ENCODE peak calls at places on chromosomes 7 and 10, in five cellular contexts. One of them, this sample, is unnamed.

GRCh38 chr10:79066460-79067240 is 2.1 kb upstream of the ZMIZ1 start:
- DNase-seq in NCI-H345: peak; percentile 34
- DNase-seq in NCI-H2081 treated with DMSO at 0.1 percent for 48 hours: no peak
- DNase-seq in activated CD8-positive, alpha-beta memory T cell treated with anti-CD3 and anti-CD28 coated beads for 1 hour: no peak
- DNase-seq in IMR-90: peak; percentile 35
- DNase-seq in this sample: peak; percentile 51

GRCh38 chr10:78451592-78451991 is 417.9 kb downstream of the RPS24 start:
- DNase-seq in NCI-H345: peak; percentile 18
- DNase-seq in NCI-H2081 treated with DMSO at 0.1 percent for 48 hours: no peak
- DNase-seq in activated CD8-positive, alpha-beta memory T cell treated with anti-CD3 and anti-CD28 coated beads for 1 hour: no peak
- DNase-seq in IMR-90: peak; percentile 16
- DNase-seq in this sample: peak; percentile 27

GRCh38 chr10:127343831-127344230 is 147.4 kb upstream of the INSYN2A start:
- DNase-seq in NCI-H345: no peak
- DNase-seq in NCI-H2081 treated with DMSO at 0.1 percent for 48 hours: no peak
- DNase-seq in activated CD8-positive, alpha-beta memory T cell treated with anti-CD3 and anti-CD28 coated beads for 1 hour: no peak
- DNase-seq in IMR-90: no peak
- DNase-seq in this sample: no peak

GRCh38 chr7:134669845-134670373 is 23.3 kb downstream of the BPGM start:
- DNase-seq in NCI-H345: peak; percentile 77
- DNase-seq in NCI-H2081 treated with DMSO at 0.1 percent for 48 hours: peak; percentile 39
- DNase-seq in activated CD8-positive, alpha-beta memory T cell treated with anti-CD3 and anti-CD28 coated beads for 1 hour: peak; percentile 74
- DNase-seq in IMR-90: peak; percentile 96
- DNase-seq in this sample: peak; percentile 68

GRCh38 chr7:108158766-108159165 is 28.6 kb upstream of the LAMB4 start:
- DNase-seq in NCI-H345: no peak
- DNase-seq in NCI-H2081 treated with DMSO at 0.1 percent for 48 hours: no peak
- DNase-seq in activated CD8-positive, alpha-beta memory T cell treated with anti-CD3 and anti-CD28 coated beads for 1 hour: no peak
- DNase-seq in IMR-90: no peak
- DNase-seq in this sample: no peak

GRCh38 chr10:90787906-90788491 is 69.8 kb downstream of the HTR7 start:
- DNase-seq in NCI-H345: peak; percentile 23
- DNase-seq in NCI-H2081 treated with DMSO at 0.1 percent for 48 hours: peak; percentile 1
- DNase-seq in activated CD8-positive, alpha-beta memory T cell treated with anti-CD3 and anti-CD28 coated beads for 1 hour: no peak
- DNase-seq in IMR-90: peak; percentile 30
- DNase-seq in this sample: peak; percentile 57

GRCh38 chr10:13715091-13715490 is 128.3 kb downstream of the PRPF18 start:
- DNase-seq in NCI-H345: no peak
- DNase-seq in NCI-H2081 treated with DMSO at 0.1 percent for 48 hours: no peak
- DNase-seq in activated CD8-positive, alpha-beta memory T cell treated with anti-CD3 and anti-CD28 coated beads for 1 hour: no peak
- DNase-seq in IMR-90: no peak
- DNase-seq in this sample: no peak

GRCh38 chr10:90592903-90593302 is 264.9 kb downstream of the HTR7 start:
- DNase-seq in NCI-H345: peak; percentile 58
- DNase-seq in NCI-H2081 treated with DMSO at 0.1 percent for 48 hours: no peak
- DNase-seq in activated CD8-positive, alpha-beta memory T cell treated with anti-CD3 and anti-CD28 coated beads for 1 hour: no peak
- DNase-seq in IMR-90: peak; percentile 51
- DNase-seq in this sample: peak; percentile 75

This sample was measured in fibroblast of lung.